ENCODE peak calls at places on chromosomes 1 and 21, in seven cellular contexts. K, I, E, W, U, R and X are unnamed samples.

GRCh38 chr1:44222397-44223334 is 9.4 kb downstream of the DMAP1 start:
- DNase-seq in K (no peak), I (no peak), E (no peak), W (no peak), U (no peak), R (no peak), X (no peak)

GRCh38 chr1:154999651-155000474 is 2.7 kb upstream of the ZBTB7B start:
- DNase-seq in K (no peak), I (no peak), E (peak), W (no peak), U (no peak), R (peak), X (no peak)

GRCh38 chr1:27704958-27705357 is 20.8 kb upstream of the FAM76A start:
- DNase-seq in K (no peak), I (no peak), E (no peak), W (no peak), U (no peak), R (no peak), X (no peak)

GRCh38 chr1:234619071-234619480 is 9.1 kb upstream of the IRF2BP2 start:
- DNase-seq in K (no peak), I (no peak), E (no peak), W (no peak), U (no peak), R (no peak), X (no peak)

GRCh38 chr1:242854466-242854865 is 330.0 kb upstream of the PLD5 start:
- DNase-seq in K (no peak), I (peak), E (no peak), W (no peak), U (no peak), R (no peak), X (no peak)

GRCh38 chr1:180170569-180170968 is 15.9 kb downstream of the QSOX1 start:
- DNase-seq in K (no peak), I (no peak), E (peak), W (no peak), U (no peak), R (no peak), X (no peak)

GRCh38 chr1:161324020-161324419 is 9.8 kb downstream of the SDHC start:
- DNase-seq in K (no peak), I (no peak), E (no peak), W (no peak), U (no peak), R (no peak), X (peak)

GRCh38 chr21:45859762-45860357 is 121.7 kb upstream of the COL6A1 start:
- DNase-seq in K (no peak), I (no peak), E (no peak), W (no peak), U (no peak), R (no peak), X (no peak)

GRCh38 chr1:11707621-11708276 is 16.2 kb downstream of the DRAXIN start:
- DNase-seq in K (no peak), I (peak), E (peak), W (no peak), U (no peak), R (peak), X (no peak)

GRCh38 chr1:31736675-31737074 is 27.5 kb downstream of the ADGRB2 start:
- DNase-seq in K (peak), I (no peak), E (peak), W (no peak), U (no peak), R (no peak), X (no peak)

GRCh38 chr1:244444854-244445253 is 6.9 kb downstream of the ADSS2 start:
- DNase-seq in K (no peak), I (no peak), E (no peak), W (no peak), U (no peak), R (no peak), X (no peak)

GRCh38 chr1:76294470-76295194 is 220.1 kb downstream of the ST6GALNAC3 start:
- DNase-seq in K (no peak), I (no peak), E (no peak), W (no peak), U (peak), R (no peak), X (no peak)

GRCh38 chr1:171661076-171661650 is 8.7 kb upstream of the MYOC start:
- DNase-seq in K (no peak), I (no peak), E (no peak), W (no peak), U (no peak), R (no peak), X (no peak)

GRCh38 chr1:205505791-205506190 is 1.3 kb downstream of the CDK18 start:
- DNase-seq in K (peak), I (no peak), E (peak), W (no peak), U (no peak), R (no peak), X (no peak)

GRCh38 chr1:115679141-115679611 is 37.4 kb downstream of the VANGL1 start:
- DNase-seq in K (no peak), I (no peak), E (peak), W (no peak), U (no peak), R (no peak), X (no peak)

GRCh38 chr1:28601696-28602095 is 9.6 kb downstream of the RAB42 start:
- DNase-seq in K (no peak), I (no peak), E (no peak), W (no peak), U (no peak), R (no peak), X (no peak)

GRCh38 chr1:12692967-12693782 is 22.7 kb upstream of the AADACL3 start:
- DNase-seq in K (no peak), I (no peak), E (no peak), W (no peak), U (no peak), R (no peak), X (no peak)

GRCh38 chr1:16420719-16421118 is 16.5 kb downstream of the SPATA21 start:
- DNase-seq in K (no peak), I (no peak), E (peak), W (peak), U (peak), R (no peak), X (peak)

GRCh38 chr1:59393211-59394180 is 96.6 kb downstream of the FGGY start:
- DNase-seq in K (peak), I (peak), E (peak), W (no peak), U (no peak), R (peak), X (no peak)

GRCh38 chr1:170221031-170221430 is 75.3 kb downstream of the NTMT2 start:
- DNase-seq in K (no peak), I (no peak), E (no peak), W (no peak), U (no peak), R (no peak), X (no peak)

GRCh38 chr1:208324005-208324404 is 79.8 kb upstream of the PLXNA2 start:
- DNase-seq in K (no peak), I (no peak), E (no peak), W (no peak), U (no peak), R (no peak), X (no peak)

GRCh38 chr1:203607169-203607873 is 19.3 kb upstream of the ATP2B4 start:
- DNase-seq in K (no peak), I (no peak), E (peak), W (peak), U (no peak), R (no peak), X (peak)

GRCh38 chr1:1063945-1064831 is 9.9 kb downstream of the RNF223 start:
- DNase-seq in K (no peak), I (peak), E (peak), W (peak), U (peak), R (no peak), X (peak)

GRCh38 chr1:115118596-115118995 is 29.3 kb upstream of the TSPAN2 start:
- DNase-seq in K (no peak), I (no peak), E (no peak), W (no peak), U (no peak), R (no peak), X (no peak)

GRCh38 chr21:44939532-44940115 is at the start of gene SLX9:
- DNase-seq in K (peak), I (peak), E (peak), W (peak), U (peak), R (peak), X (peak)

GRCh38 chr1:70319750-70320149 is 34.8 kb downstream of the ANKRD13C start:
- DNase-seq in K (no peak), I (no peak), E (no peak), W (no peak), U (no peak), R (no peak), X (no peak)

GRCh38 chr1:149845416-149845815 is 54.0 kb upstream of the BOLA1 start:
- DNase-seq in K (no peak), I (no peak), E (no peak), W (no peak), U (no peak), R (no peak), X (no peak)

GRCh38 chr1:168100315-168101002 is 36.3 kb downstream of the GPR161 start:
- DNase-seq in K (no peak), I (no peak), E (no peak), W (no peak), U (no peak), R (no peak), X (no peak)